ENCODE peak calls at places on chromosomes 16 and 17, in nine cellular contexts. F, S, T, O, J, B, U, A and V are unnamed samples.

GRCh38 chr16:27980076-27980775 is 83.3 kb downstream of the GSG1L start:
- DNase-seq in B (no peak), U (no peak), J (no peak), F (no peak), O (no peak), A (no peak), T (no peak), S (no peak), V (no peak)

GRCh38 chr16:71426069-71426879 is 15.6 kb downstream of the TLE7 start:
- DNase-seq in J (peak), B (peak), A (peak), F (peak), U (peak), T (no peak), O (peak), S (no peak), V (peak)

GRCh38 chr16:73095885-73096341 is 48.0 kb upstream of the ZFHX3 start:
- DNase-seq in O (no peak), F (no peak), A (peak), T (no peak), J (no peak), S (peak), U (no peak), B (no peak), V (no peak)

GRCh38 chr16:19884611-19885455 is at the start of gene GPRC5B:
- DNase-seq in S (peak), B (no peak), T (peak), A (peak), O (peak), U (peak), F (no peak), J (peak), V (peak)

GRCh38 chr16:85717393-85718152 is 28.8 kb upstream of the GINS2 start:
- DNase-seq in S (peak), A (peak), F (peak), U (peak), T (peak), J (peak), B (peak), O (peak), V (peak)

GRCh38 chr17:50028207-50029120 is 27.4 kb upstream of the ITGA3 start:
- DNase-seq in O (peak), T (no peak), U (no peak), A (peak), J (no peak), F (peak), B (peak), S (peak), V (peak)

GRCh38 chr17:17934796-17935195 is 37.4 kb downstream of the TOM1L2 start:
- DNase-seq in T (no peak), O (no peak), J (no peak), U (no peak), F (no peak), A (no peak), S (no peak), B (no peak), V (no peak)

GRCh38 chr17:14525551-14526455 is 224.9 kb downstream of the HS3ST3B1 start:
- DNase-seq in A (no peak), J (no peak), O (peak), S (no peak), B (no peak), F (no peak), T (no peak), U (no peak), V (no peak)

GRCh38 chr17:46001390-46002310 is 2.6 kb downstream of the STH start:
- DNase-seq in F (no peak), O (no peak), B (no peak), U (no peak), T (no peak), S (no peak), A (no peak), J (no peak), V (no peak)

GRCh38 chr17:79444226-79444625 is 166.6 kb downstream of the RBFOX3 start:
- DNase-seq in J (no peak), F (no peak), O (no peak), T (no peak), U (no peak), A (no peak), S (no peak), B (no peak), V (no peak)

GRCh38 chr17:48310748-48311213 is 119.2 kb downstream of the SKAP1 start:
- DNase-seq in F (no peak), B (no peak), J (no peak), A (no peak), U (no peak), T (no peak), O (peak), S (peak), V (no peak)

GRCh38 chr17:33868899-33869298 is 386.2 kb upstream of the CCL2 start:
- DNase-seq in A (no peak), T (no peak), S (no peak), F (no peak), B (no peak), O (peak), J (no peak), U (no peak), V (no peak)

GRCh38 chr17:17693253-17693954 is 12.1 kb downstream of the RAI1 start:
- DNase-seq in T (no peak), O (peak), F (no peak), B (no peak), U (peak), J (peak), A (peak), S (no peak), V (peak)

GRCh38 chr17:7579001-7579838 is at the start of gene CD68:
- DNase-seq in S (peak), B (peak), T (peak), A (peak), U (peak), J (no peak), O (peak), F (peak), V (no peak)

GRCh38 chr16:19329932-19330331 is 44.4 kb downstream of the CLEC19A start:
- DNase-seq in O (no peak), F (peak), S (no peak), U (no peak), B (no peak), A (no peak), T (no peak), J (no peak), V (no peak)

GRCh38 chr16:23071202-23072083 is 77.8 kb downstream of the USP31 start:
- DNase-seq in S (no peak), F (peak), T (peak), A (no peak), J (no peak), B (no peak), O (no peak), U (no peak), V (no peak)

GRCh38 chr17:8162232-8162996 is at the start of gene VAMP2:
- DNase-seq in T (peak), S (peak), F (peak), B (no peak), J (peak), O (peak), A (peak), U (peak), V (peak)

GRCh38 chr17:12348476-12348875 is 317.2 kb upstream of the MYOCD start:
- DNase-seq in T (no peak), F (peak), U (no peak), S (no peak), A (no peak), B (no peak), O (no peak), J (no peak), V (no peak)

GRCh38 chr17:77809814-77810213 is 148.7 kb upstream of the TNRC6C start:
- DNase-seq in U (no peak), S (no peak), B (no peak), J (no peak), F (no peak), O (no peak), T (no peak), A (no peak), V (no peak)

GRCh38 chr17:50187741-50188520 is 13.5 kb downstream of the COL1A1 start:
- DNase-seq in O (no peak), T (no peak), B (no peak), A (no peak), F (peak), J (no peak), S (no peak), U (no peak), V (no peak)

GRCh38 chr17:15503731-15504130 is 36.3 kb upstream of the CDRT4 start:
- DNase-seq in B (no peak), U (no peak), A (no peak), J (no peak), F (no peak), S (no peak), T (no peak), O (no peak), V (no peak)

GRCh38 chr17:82085931-82086764 is 11.9 kb downstream of the FASN start:
- DNase-seq in F (no peak), U (no peak), J (no peak), T (no peak), A (no peak), O (no peak), S (no peak), B (no peak), V (no peak)

GRCh38 chr17:49146620-49147306 is 14.2 kb downstream of the B4GALNT2 start:
- DNase-seq in O (peak), F (peak), T (no peak), U (no peak), B (peak), A (no peak), J (no peak), S (no peak), V (no peak)

GRCh38 chr17:81513669-81514484 is 1.3 kb upstream of the ACTG1 start:
- DNase-seq in T (peak), B (no peak), O (peak), U (peak), J (peak), A (peak), F (peak), S (peak), V (peak)

GRCh38 chr16:15650698-15651161 is 685 bp downstream of the NDE1 start:
- DNase-seq in S (peak), O (peak), U (peak), F (peak), J (peak), A (peak), B (no peak), T (no peak), V (peak)

GRCh38 chr16:24508614-24509013 is 30.8 kb upstream of the RBBP6 start:
- DNase-seq in T (no peak), J (no peak), S (no peak), B (peak), U (no peak), F (peak), O (no peak), A (no peak), V (no peak)

GRCh38 chr17:82545071-82545462 is 25.5 kb downstream of the FOXK2 start:
- DNase-seq in A (no peak), S (no peak), O (no peak), J (no peak), U (no peak), B (no peak), T (no peak), F (peak), V (no peak)

GRCh38 chr16:85328665-85329058 is 216.4 kb upstream of the CIBAR2 start:
- DNase-seq in B (no peak), A (no peak), J (peak), F (no peak), O (peak), T (no peak), U (no peak), S (peak), V (peak)

GRCh38 chr17:17698869-17699351 is 17.7 kb downstream of the RAI1 start:
- DNase-seq in B (no peak), F (peak), A (no peak), S (no peak), O (peak), U (no peak), T (no peak), J (no peak), V (no peak)

GRCh38 chr16:964696-965395 is 5.9 kb downstream of the LMF1 start:
- DNase-seq in S (peak), J (no peak), B (no peak), A (no peak), O (no peak), F (no peak), T (no peak), U (peak), V (no peak)

GRCh38 chr17:80984749-80985148 is 6.9 kb upstream of the CHMP6 start:
- DNase-seq in J (no peak), B (no peak), O (peak), T (no peak), S (no peak), F (peak), A (no peak), U (peak), V (no peak)

GRCh38 chr16:2963611-2964415 is at the start of gene KREMEN2:
- DNase-seq in F (no peak), J (peak), U (peak), O (peak), S (no peak), B (no peak), A (peak), T (no peak), V (no peak)

GRCh38 chr17:28252436-28252835 is 66.6 kb upstream of the TMEM97 start:
- DNase-seq in B (no peak), O (no peak), T (no peak), U (no peak), F (peak), A (no peak), J (no peak), S (no peak), V (no peak)

GRCh38 chr16:46783800-46784199 is 35.7 kb upstream of the MYLK3 start:
- DNase-seq in S (no peak), F (peak), T (no peak), O (no peak), B (no peak), U (no peak), J (no peak), A (no peak), V (no peak)

GRCh38 chr16:69840975-69841374 is 78.8 kb downstream of the WWP2 start:
- DNase-seq in A (peak), J (no peak), B (no peak), S (no peak), T (no peak), O (no peak), U (peak), F (no peak), V (no peak)

GRCh38 chr17:20774472-20775135 is 195.1 kb downstream of the CDRT15L2 start:
- DNase-seq in J (no peak), S (no peak), A (no peak), T (no peak), U (no peak), F (no peak), B (no peak), O (peak), V (no peak)

GRCh38 chr16:89312598-89313299 is 95.2 kb downstream of the ZNF778 start:
- DNase-seq in J (no peak), O (no peak), B (no peak), F (no peak), U (no peak), T (no peak), A (no peak), S (no peak), V (no peak)
- TF ChIP-seq CTCF in J (no peak), O (no peak), B (no peak), F (no peak), U (no peak), T (no peak), A (no peak), S (no peak), V (no peak)

GRCh38 chr16:87466975-87467501 is 25.8 kb downstream of the ZCCHC14 start:
- DNase-seq in T (no peak), J (no peak), U (no peak), F (no peak), B (no peak), A (no peak), O (no peak), S (no peak), V (no peak)
- TF ChIP-seq CTCF in T (no peak), J (no peak), U (no peak), F (no peak), B (no peak), A (no peak), O (no peak), S (no peak), V (no peak)

DNA sequence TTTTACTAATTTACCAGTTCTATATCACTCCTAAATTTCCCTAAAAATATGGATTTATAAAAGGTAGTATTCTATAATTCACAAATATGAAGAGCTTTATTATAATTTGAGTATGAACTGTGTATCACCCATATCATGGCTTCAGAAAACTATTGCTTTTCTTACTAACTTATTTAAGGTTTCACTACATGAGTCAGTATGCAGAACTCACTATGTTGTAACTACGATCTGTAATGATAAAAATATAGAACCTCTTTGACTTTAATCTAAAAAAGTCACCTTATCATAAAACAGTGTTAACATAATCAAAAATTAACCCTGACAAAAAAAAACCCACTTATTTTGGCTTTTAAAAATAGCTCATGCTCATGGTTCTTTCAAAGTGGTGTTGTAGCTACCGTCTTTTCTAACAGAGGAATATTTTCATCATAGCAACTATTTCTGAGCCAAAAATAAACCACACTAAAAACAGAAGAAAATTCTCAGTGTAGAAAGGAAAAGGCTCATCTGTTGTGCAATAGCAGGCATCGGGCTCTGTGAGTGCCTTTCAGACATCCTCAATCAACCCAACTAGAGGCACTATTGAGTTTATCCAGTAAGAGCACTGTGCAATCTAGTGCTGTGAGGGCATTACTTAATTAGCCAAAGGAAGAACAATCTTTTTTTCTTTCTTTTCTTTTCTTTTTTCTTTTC is 42.1 kb downstream of the ITGAM start:
- DNase-seq in A (no peak), J (no peak), F (peak), B (no peak), O (no peak), S (no peak), U (no peak), T (no peak), V (no peak)
- TF ChIP-seq CTCF in A (no peak), J (no peak), F (no peak), B (no peak), O (no peak), S (no peak), U (no peak), T (no peak), V (no peak)

DNA sequence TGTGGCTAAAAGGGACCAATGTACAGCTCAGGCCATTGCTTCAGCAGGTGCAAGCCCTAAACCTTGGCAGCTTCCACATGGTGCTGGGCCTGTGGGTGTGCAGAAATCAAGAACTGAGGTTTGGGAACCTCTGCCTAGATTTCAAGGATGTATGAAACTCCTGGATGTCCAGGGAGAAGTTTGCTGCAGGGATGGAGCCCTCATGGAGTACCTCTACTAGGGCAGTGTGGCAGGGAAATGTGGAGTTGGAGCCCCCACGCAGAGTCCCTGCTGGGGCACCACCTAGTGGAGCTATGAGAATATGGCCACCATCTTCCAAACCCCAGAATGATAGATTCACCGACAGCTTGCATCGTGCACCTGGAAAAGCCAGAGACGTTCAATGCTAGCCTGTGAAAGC is 13.0 kb downstream of the EFCAB5 start:
- DNase-seq in A (no peak), U (no peak), T (no peak), S (no peak), O (no peak), B (no peak), F (no peak), J (no peak), V (no peak)
- TF ChIP-seq CTCF in A (no peak), U (no peak), T (no peak), S (no peak), O (peak), B (no peak), F (peak), J (no peak), V (no peak)

DNA sequence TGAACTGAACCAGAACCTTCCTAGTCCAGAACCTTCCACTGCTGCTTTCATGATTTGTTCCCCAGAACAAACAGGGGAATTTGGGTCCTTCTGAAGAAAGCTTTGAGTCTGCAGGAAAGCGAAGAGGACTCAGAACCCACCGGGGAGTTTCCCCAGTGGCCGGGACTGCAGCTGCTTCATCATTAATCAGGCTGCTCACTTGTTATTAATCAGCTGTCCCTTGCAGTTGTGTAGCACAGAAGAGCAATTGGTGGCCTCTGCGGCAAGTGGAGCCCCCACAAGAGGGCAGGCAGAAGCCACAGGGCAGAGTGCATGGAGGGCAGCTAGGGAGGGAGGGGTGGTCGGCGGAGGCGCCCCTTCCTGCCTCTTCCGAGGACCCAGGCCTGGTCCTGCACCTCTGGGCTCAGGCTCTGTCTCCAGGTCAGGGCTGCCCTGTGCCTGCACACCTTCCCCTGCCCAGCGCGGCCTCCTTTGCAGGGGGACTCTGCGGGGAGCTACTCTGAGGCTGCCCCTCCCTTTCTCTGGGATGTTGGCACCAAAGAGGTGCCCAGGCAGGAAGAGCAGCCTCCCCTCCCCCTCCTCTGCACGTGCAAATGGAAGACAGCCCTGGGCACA is 6.9 kb downstream of the CCL17 start:
- DNase-seq in S (peak), J (no peak), B (no peak), U (no peak), F (no peak), A (no peak), O (no peak), T (no peak), V (no peak)
- TF ChIP-seq CTCF in S (no peak), J (no peak), B (no peak), U (no peak), F (no peak), A (no peak), O (peak), T (no peak), V (no peak)

GRCh38 chr17:74780443-74781238 is 4.5 kb upstream of the NAT9 start:
- DNase-seq in F (peak), O (peak), U (no peak), T (no peak), S (no peak), A (no peak), J (no peak), B (no peak), V (peak)
- TF ChIP-seq CTCF in F (peak), O (peak), U (no peak), T (peak), S (peak), A (no peak), J (peak), B (peak), V (no peak)